ENCODE peak calls at places on chromosome 2, in eight cellular contexts. K is caudate nucleus, O is colonic mucosa, L is anterior cingulate cortex, Z is NCI-H1436, C is MM.1S, D is HTR-8/SVneo, T is GM12892. J is an unnamed sample.

GRCh38 chr2:46748121-46748520 is 167.5 kb downstream of the MCFD2 start:
- DNase-seq in Z (no peak), D (no peak), K (no peak), T (no peak), L (no peak), C (no peak), O (no peak), J (no peak)

GRCh38 chr2:45074713-45075112 is 65.5 kb upstream of the SIX2 start:
- DNase-seq in D (no peak), K (no peak), Z (no peak), O (no peak), T (no peak), L (no peak), C (no peak), J (no peak)

GRCh38 chr2:71592181-71592711 is 138.9 kb downstream of the DYSF start:
- DNase-seq in K (no peak), C (no peak), T (no peak), Z (no peak), L (no peak), O (peak; percentile 24), D (no peak), J (no peak)

GRCh38 chr2:147051248-147051647 is 793.6 kb upstream of the ACVR2A start:
- DNase-seq in C (no peak), K (no peak), T (no peak), L (no peak), D (no peak), O (no peak), Z (no peak), J (no peak)

GRCh38 chr2:238462782-238463396 is 36.2 kb downstream of the ASB1 start:
- DNase-seq in K (no peak), Z (no peak), T (no peak), C (peak; percentile 77), D (peak; percentile 45), L (no peak), O (no peak), J (no peak)

GRCh38 chr2:26850002-26850431 is 2.1 kb downstream of the DPYSL5 start:
- DNase-seq in L (no peak), D (no peak), O (no peak), Z (no peak), C (no peak), T (no peak), K (peak; percentile 4), J (no peak)

GRCh38 chr2:181656450-181657261 is at the start of gene CERKL:
- DNase-seq in D (peak; percentile 33), C (peak; percentile 80), O (peak; percentile 45), Z (no peak), L (no peak), K (peak; percentile 83), T (peak; percentile 50), J (peak; percentile 13)

GRCh38 chr2:16621348-16621747 is 44.3 kb downstream of the CYRIA start:
- DNase-seq in K (no peak), C (no peak), Z (no peak), O (no peak), D (no peak), T (no peak), L (no peak), J (no peak)

J was measured in mucosa of descending colon.